ENCODE peak calls at places on chromosome 22, in ten cellular contexts. Z is HTR-8/SVneo; K is HT1080; D is ovary; I is hepatic stellate cell; N is HCT116; E is kidney epithelial cell; P is endothelial cell; T is CD4-positive, alpha-beta T cell; S is RWPE2. L is an unnamed sample.

GRCh38 chr22:24990344-24990905 is 37.9 kb downstream of the KIAA1671 start:
- DNase-seq in Z (no peak), K (no peak), D (no peak), I (no peak), N (no peak), E (no peak), P (no peak), T (no peak), S (no peak), L (no peak)

GRCh38 chr22:32237905-32238304 is 17.2 kb downstream of the SLC5A4 start:
- DNase-seq in Z (no peak), K (no peak), D (no peak), I (no peak), N (no peak), E (no peak), P (no peak), T (no peak), S (no peak), L (no peak)

GRCh38 chr22:29190915-29191314 is 14.8 kb upstream of the EMID1 start:
- DNase-seq in Z (no peak), K (no peak), D (no peak), I (no peak), N (no peak), E (no peak), P (no peak), T (no peak), S (no peak), L (no peak)

GRCh38 chr22:19568337-19569311 is 44.4 kb upstream of the CLDN5 start:
- DNase-seq in Z (peak), K (peak), D (no peak), I (peak), N (no peak), E (peak), P (no peak), T (no peak), S (peak), L (no peak)

GRCh38 chr22:48651036-48651890 is 1176.4 kb downstream of the BRD1 start:
- DNase-seq in Z (no peak), K (no peak), D (no peak), I (no peak), N (peak), E (no peak), P (no peak), T (no peak), S (no peak), L (no peak)

GRCh38 chr22:38461057-38461413 is 6.0 kb upstream of the KCNJ4 start:
- DNase-seq in Z (no peak), K (no peak), D (no peak), I (no peak), N (no peak), E (no peak), P (no peak), T (no peak), S (no peak), L (no peak)

GRCh38 chr22:22813126-22814075 is 74.2 kb upstream of the IGLL5 start:
- DNase-seq in Z (no peak), K (no peak), D (no peak), I (no peak), N (no peak), E (no peak), P (no peak), T (no peak), S (no peak), L (no peak)

GRCh38 chr22:41551882-41552582 is 7.8 kb upstream of the POLR3H start:
- DNase-seq in Z (no peak), K (no peak), D (no peak), I (no peak), N (no peak), E (no peak), P (no peak), T (no peak), S (no peak), L (no peak)

GRCh38 chr22:37742374-37743092 is 45.7 kb downstream of the TRIOBP start:
- DNase-seq in Z (peak), K (peak), D (peak), I (peak), N (peak), E (peak), P (no peak), T (no peak), S (no peak), L (no peak)

GRCh38 chr22:42138122-42138770 is 7.6 kb upstream of the CYP2D6 start:
- DNase-seq in Z (no peak), K (no peak), D (no peak), I (no peak), N (no peak), E (no peak), P (no peak), T (no peak), S (no peak), L (no peak)

GRCh38 chr22:38080847-38081635 is 2.9 kb downstream of the SLC16A8 start:
- DNase-seq in Z (no peak), K (no peak), D (no peak), I (peak), N (no peak), E (no peak), P (peak), T (no peak), S (no peak), L (peak)

GRCh38 chr22:39900306-39901227 is at the start of gene GRAP2:
- DNase-seq in Z (no peak), K (no peak), D (no peak), I (no peak), N (no peak), E (no peak), P (no peak), T (peak), S (no peak), L (no peak)

GRCh38 chr22:38872831-38873248 is 824 bp upstream of the CBX6 start:
- DNase-seq in Z (no peak), K (no peak), D (peak), I (peak), N (no peak), E (no peak), P (peak), T (no peak), S (no peak), L (peak)

GRCh38 chr22:37782340-37783168 is 25.2 kb upstream of the GCAT start:
- DNase-seq in Z (peak), K (peak), D (no peak), I (peak), N (peak), E (no peak), P (no peak), T (no peak), S (no peak), L (no peak)

GRCh38 chr22:44399906-44400762 is 87.4 kb upstream of the SHISAL1 start:
- DNase-seq in Z (no peak), K (no peak), D (peak), I (no peak), N (no peak), E (no peak), P (peak), T (no peak), S (no peak), L (peak)

GRCh38 chr22:38228326-38228872 is 26.6 kb downstream of the MAFF start:
- DNase-seq in Z (no peak), K (no peak), D (no peak), I (no peak), N (no peak), E (no peak), P (no peak), T (no peak), S (no peak), L (no peak)

GRCh38 chr22:33792837-33793236 is 127.4 kb downstream of the LARGE1 start:
- DNase-seq in Z (no peak), K (no peak), D (peak), I (no peak), N (no peak), E (no peak), P (no peak), T (no peak), S (no peak), L (no peak)

GRCh38 chr22:45600791-45601730 is 70.6 kb upstream of the ATXN10 start:
- DNase-seq in Z (no peak), K (no peak), D (no peak), I (no peak), N (no peak), E (no peak), P (no peak), T (no peak), S (no peak), L (peak)

GRCh38 chr22:41021039-41021654 is 70.0 kb downstream of the RBX1 start:
- DNase-seq in Z (no peak), K (no peak), D (peak), I (no peak), N (no peak), E (no peak), P (no peak), T (no peak), S (no peak), L (peak)

GRCh38 chr22:40452730-40453487 is 82.5 kb downstream of the SGSM3 start:
- DNase-seq in Z (no peak), K (no peak), D (no peak), I (peak), N (no peak), E (no peak), P (no peak), T (no peak), S (no peak), L (no peak)

GRCh38 chr22:49850959-49851815 is 2.5 kb upstream of the ZBED4 start:
- DNase-seq in Z (no peak), K (no peak), D (no peak), I (no peak), N (no peak), E (no peak), P (no peak), T (no peak), S (no peak), L (no peak)

GRCh38 chr22:49532831-49533802 is 294.6 kb downstream of the BRD1 start:
- DNase-seq in Z (no peak), K (no peak), D (no peak), I (no peak), N (no peak), E (no peak), P (no peak), T (no peak), S (no peak), L (no peak)

GRCh38 chr22:42363851-42364250 is 68.4 kb downstream of the NFAM1 start:
- DNase-seq in Z (no peak), K (no peak), D (no peak), I (no peak), N (no peak), E (no peak), P (no peak), T (no peak), S (no peak), L (no peak)

GRCh38 chr22:50282361-50283144 is 12.4 kb upstream of the MAPK11 start:
- DNase-seq in Z (peak), K (peak), D (no peak), I (peak), N (peak), E (peak), P (no peak), T (no peak), S (peak), L (no peak)

GRCh38 chr22:23180893-23181762 is 819 bp downstream of the BCR start:
- DNase-seq in Z (no peak), K (no peak), D (no peak), I (no peak), N (no peak), E (no peak), P (no peak), T (peak), S (no peak), L (no peak)

GRCh38 chr22:21992593-21993237 is 10.1 kb upstream of the TOP3B start:
- DNase-seq in Z (no peak), K (no peak), D (no peak), I (no peak), N (no peak), E (no peak), P (no peak), T (no peak), S (no peak), L (no peak)

GRCh38 chr22:46525681-46526483 is 11.5 kb downstream of the CELSR1 start:
- DNase-seq in Z (no peak), K (no peak), D (no peak), I (no peak), N (no peak), E (no peak), P (no peak), T (no peak), S (peak), L (no peak)

GRCh38 chr22:34135749-34136148 is 215.5 kb upstream of the LARGE1 start:
- DNase-seq in Z (no peak), K (no peak), D (no peak), I (no peak), N (no peak), E (no peak), P (no peak), T (no peak), S (no peak), L (no peak)

GRCh38 chr22:49906071-49906798 is 12.0 kb downstream of the ALG12 start:
- DNase-seq in Z (no peak), K (no peak), D (no peak), I (no peak), N (no peak), E (no peak), P (no peak), T (no peak), S (peak), L (no peak)

GRCh38 chr22:27534720-27535125 is 266.8 kb downstream of the MN1 start:
- DNase-seq in Z (no peak), K (no peak), D (no peak), I (peak), N (no peak), E (no peak), P (no peak), T (no peak), S (no peak), L (no peak)

GRCh38 chr22:28917747-28918543 is 34.6 kb downstream of the ZNRF3 start:
- DNase-seq in Z (no peak), K (no peak), D (peak), I (no peak), N (peak), E (no peak), P (peak), T (no peak), S (no peak), L (peak)

GRCh38 chr22:45051946-45052345 is 42.1 kb upstream of the PHF21B start:
- DNase-seq in Z (no peak), K (no peak), D (no peak), I (no peak), N (no peak), E (no peak), P (no peak), T (no peak), S (no peak), L (no peak)

GRCh38 chr22:18954941-18955571 is 19.0 kb upstream of the PRODH start:
- DNase-seq in Z (no peak), K (no peak), D (no peak), I (no peak), N (no peak), E (no peak), P (no peak), T (no peak), S (peak), L (peak)

GRCh38 chr22:35375031-35375430 is 5.9 kb upstream of the HMOX1 start:
- DNase-seq in Z (no peak), K (peak), D (no peak), I (no peak), N (no peak), E (no peak), P (no peak), T (no peak), S (no peak), L (no peak)

GRCh38 chr22:36467946-36468345 is 13.5 kb downstream of the TXN2 start:
- DNase-seq in Z (peak), K (peak), D (no peak), I (peak), N (peak), E (peak), P (no peak), T (no peak), S (peak), L (no peak)

L was measured in BE2C.